ENCODE peak calls at places on chromosomes 13 and 19, in eight cellular contexts. Z is right lobe of liver; L is aorta; F is sigmoid colon; B is CD4-positive, alpha-beta memory T cell; G is cardiac muscle cell; Y is heart right ventricle; J is left lung. P is an unnamed sample. For H3K4me1 and H3K36me3, the result is how much of the 10 kb centered on the place peaks cover.

GRCh38 chr19:3039641-3040077 is 10.6 kb upstream of the TLE2 start:
- DNase-seq in G (no peak), F (no peak), B (no peak), L (no peak), Y (no peak), Z (no peak), J (no peak), P (no peak)

GRCh38 chr13:36819811-36820140 is 754 bp downstream of the RFXAP start:
- DNase-seq in J (no peak), G (peak), F (no peak), B (peak), Z (no peak), Y (peak), L (no peak), P (no peak)

GRCh38 chr13:42038661-42039456 is 9.6 kb upstream of the DGKH start:
- DNase-seq in Z (no peak), J (no peak), F (no peak), Y (no peak), B (no peak), G (no peak), L (no peak), P (no peak)

GRCh38 chr19:4910594-4911273 is 1.4 kb downstream of the UHRF1 start:
- DNase-seq in F (no peak), G (no peak), Z (no peak), B (no peak), Y (peak), L (no peak), J (peak), P (no peak)

GRCh38 chr13:30241537-30241936 is 65.8 kb downstream of the KATNAL1 start:
- DNase-seq in Z (no peak), L (peak), B (no peak), J (no peak), F (no peak), Y (peak), G (no peak), P (no peak)

GRCh38 chr19:38155453-38155852 is 68.6 kb downstream of the DPF1 start:
- DNase-seq in L (no peak), J (no peak), Z (no peak), Y (no peak), F (no peak), G (no peak), B (no peak), P (no peak)

GRCh38 chr19:51166846-51167490 is 24.9 kb downstream of the SIGLEC7 start:
- DNase-seq in Z (no peak), B (peak), J (peak), Y (no peak), L (peak), G (no peak), F (no peak), P (no peak)

GRCh38 chr13:99150575-99151370 is 49.9 kb upstream of the UBAC2 start:
- DNase-seq in B (no peak), G (no peak), L (no peak), Z (no peak), Y (no peak), J (no peak), F (no peak), P (no peak)

GRCh38 chr13:45765464-45765863 is 63.3 kb downstream of the CBY2 start:
- DNase-seq in B (no peak), J (no peak), F (no peak), Z (no peak), L (no peak), Y (no peak), G (no peak), P (no peak)

GRCh38 chr19:47228168-47228936 is 2.6 kb downstream of the BBC3 start:
- DNase-seq in G (peak), Y (no peak), Z (peak), L (peak), J (peak), F (peak), B (peak), P (peak)

GRCh38 chr13:112444416-112445399 is 68.6 kb downstream of the SPACA7 start:
- DNase-seq in J (no peak), F (peak), Y (no peak), Z (peak), L (no peak), B (no peak), G (no peak), P (no peak)

GRCh38 chr19:56091066-56091490 is 30.0 kb downstream of the ZNF787 start:
- DNase-seq in B (no peak), L (no peak), G (no peak), Y (no peak), F (no peak), J (no peak), Z (no peak), P (peak)

GRCh38 chr13:46831588-46832194 is 34.7 kb upstream of the ESD start:
- DNase-seq in F (no peak), Y (peak), G (peak), J (no peak), L (no peak), Z (no peak), B (no peak), P (no peak)

GRCh38 chr13:77596777-77597176 is 61.3 kb downstream of the SCEL start:
- DNase-seq in L (no peak), F (no peak), G (no peak), Y (no peak), B (no peak), J (no peak), Z (no peak), P (no peak)

GRCh38 chr19:4866595-4867424 is 657 bp downstream of the PLIN3 start:
- DNase-seq in G (peak), L (peak), B (peak), Y (peak), F (peak), Z (peak), J (peak), P (peak)

GRCh38 chr19:56983804-56984203 is 136.0 kb upstream of the USP29 start:
- DNase-seq in Z (no peak), L (no peak), G (no peak), J (no peak), Y (no peak), F (no peak), B (no peak), P (no peak)

GRCh38 chr13:112752711-112753541 is 63.1 kb downstream of the ATP11A start:
- DNase-seq in Y (no peak), Z (no peak), B (peak), G (no peak), L (no peak), J (no peak), F (no peak), P (no peak)

GRCh38 chr19:7729211-7729610 is 2.7 kb downstream of the CLEC4G start:
- DNase-seq in L (no peak), G (no peak), B (no peak), Y (no peak), Z (peak), J (no peak), F (no peak), P (no peak)

GRCh38 chr19:18349524-18350128 is 9.2 kb downstream of the PGPEP1 start:
- DNase-seq in Y (peak), J (peak), G (peak), B (no peak), F (no peak), L (peak), Z (peak), P (no peak)

GRCh38 chr19:33508941-33509614 is 12.5 kb downstream of the PEPD start:
- DNase-seq in F (no peak), B (no peak), G (no peak), J (no peak), Y (no peak), Z (no peak), L (no peak), P (no peak)

GRCh38 chr13:50677687-50678463 is 165.6 kb downstream of the DLEU7 start:
- DNase-seq in L (no peak), F (no peak), B (no peak), G (no peak), Y (no peak), J (no peak), Z (no peak), P (no peak)

GRCh38 chr19:657611-658010 is 5.4 kb downstream of the RNF126 start:
- DNase-seq in Z (no peak), F (no peak), Y (no peak), G (no peak), L (no peak), J (no peak), B (no peak), P (no peak)
- H3K4me1 ChIP-seq in Z (under half), F (half or more), Y (half or more), G (under half), L (under half), J (under half), B (half or more), P (under half)

GRCh38 chr13:88932950-88933349 is 1261.8 kb downstream of the SLITRK5 start:
- DNase-seq in B (no peak), Y (no peak), Z (no peak), F (no peak), J (no peak), G (no peak), L (no peak), P (no peak)
- H3K36me3 ChIP-seq in B (under half), Y (under half), Z (under half), F (under half), J (under half), G (under half), L (under half), P (under half)

GRCh38 chr13:114015608-114016295 is 41.9 kb upstream of the C13orf46 start:
- DNase-seq in G (no peak), L (no peak), J (no peak), F (no peak), Y (peak), B (no peak), Z (no peak), P (peak)
- H3K27ac ChIP-seq in G (no peak), L (no peak), J (no peak), F (no peak), Y (no peak), B (no peak), Z (no peak), P (peak)

GRCh38 chr13:114128348-114128623 is 4.1 kb downstream of the RASA3 start:
- DNase-seq in F (no peak), B (no peak), J (no peak), L (no peak), Z (peak), Y (no peak), G (no peak), P (no peak)
- H3K4me1 ChIP-seq in F (under half), B (half or more), J (half or more), L (under half), Z (under half), Y (under half), G (under half), P (under half)

P was measured in breast epithelium.